ENCODE peak calls at places on chromosomes 3 and 15, in seven cellular contexts. R is neuronal stem cell, X is mesendoderm, N is IMR-90, C is H1, U is H9, W is trophoblast cell. Y is an unnamed sample.

GRCh38 chr3:146715176-146715575 is 110.0 kb upstream of the PLSCR5 start:
- DNase-seq in R (no peak), X (no peak), N (peak; percentile 1), C (no peak), U (no peak), W (no peak), Y (peak; percentile 29)

GRCh38 chr15:62063851-62064635 is 2.7 kb upstream of the C2CD4A start:
- DNase-seq in R (no peak), X (peak; percentile 19), N (no peak), C (no peak), U (no peak), W (peak; percentile 53), Y (no peak)

GRCh38 chr3:126911162-126912026 is 71.5 kb upstream of the PLXNA1 start:
- DNase-seq in R (no peak), X (peak; percentile 90), N (peak; percentile 90), C (peak; percentile 39), U (peak; percentile 50), W (peak; percentile 80), Y (peak; percentile 90)

GRCh38 chr3:98971183-98971681 is 69.7 kb upstream of the DCBLD2 start:
- DNase-seq in R (no peak), X (no peak), N (peak; percentile 95), C (no peak), U (no peak), W (no peak), Y (peak; percentile 79)

GRCh38 chr3:72848703-72849081 is 447 bp upstream of the SHQ1 start:
- DNase-seq in R (no peak), X (no peak), N (no peak), C (no peak), U (no peak), W (no peak), Y (no peak)

GRCh38 chr15:100114100-100114499 is 227.7 kb downstream of the ADAMTS17 start:
- DNase-seq in R (no peak), X (no peak), N (peak; percentile 92), C (no peak), U (no peak), W (no peak), Y (peak; percentile 89)

GRCh38 chr3:171088984-171089754 is 62.6 kb upstream of the SLC2A2 start:
- DNase-seq in R (no peak), X (peak; percentile 58), N (peak; percentile 95), C (no peak), U (no peak), W (no peak), Y (peak; percentile 66)

GRCh38 chr3:127639173-127640030 is 10.4 kb downstream of the PODXL2 start:
- DNase-seq in R (no peak), X (peak; percentile 52), N (peak; percentile 47), C (no peak), U (no peak), W (peak; percentile 81), Y (peak; percentile 29)

GRCh38 chr3:67093315-67093714 is 95.2 kb downstream of the KBTBD8 start:
- DNase-seq in R (no peak), X (no peak), N (peak; percentile 10), C (no peak), U (no peak), W (no peak), Y (no peak)

GRCh38 chr3:177597325-177598109 is 400.2 kb upstream of the TBL1XR1 start:
- DNase-seq in R (no peak), X (no peak), N (peak; percentile 75), C (no peak), U (no peak), W (no peak), Y (peak; percentile 63)

GRCh38 chr3:114151091-114151490 is 27.8 kb downstream of the DRD3 start:
- DNase-seq in R (no peak), X (peak; percentile 20), N (no peak), C (no peak), U (no peak), W (no peak), Y (no peak)

GRCh38 chr3:29005862-29006261 is 275.0 kb upstream of the RBMS3 start:
- DNase-seq in R (no peak), X (no peak), N (no peak), C (no peak), U (no peak), W (no peak), Y (no peak)

GRCh38 chr3:29004885-29005599 is 275.8 kb upstream of the RBMS3 start:
- DNase-seq in R (no peak), X (no peak), N (no peak), C (no peak), U (no peak), W (no peak), Y (no peak)
- H3K4ac ChIP-seq in R (no peak overlapping the region), X (no peak overlapping the region), N (no peak overlapping the region), C (no peak overlapping the region), U (no peak overlapping the region), W (no peak overlapping the region), Y (no peak overlapping the region)

GRCh38 chr15:31080618-31081017 is 20.9 kb downstream of the TRPM1 start:
- DNase-seq in R (peak; percentile 71), X (peak; percentile 89), N (no peak), C (peak; percentile 41), U (peak; percentile 91), W (peak; percentile 60), Y (peak; percentile 51)
- H3K4me2 ChIP-seq in R (peak overlapping the region; percentile 59), X (peak overlapping the region; percentile 66), N (peak overlapping the region; percentile 22), C (peak overlapping the region; percentile 73), U (peak overlapping the region; percentile 62), W (peak overlapping the region; percentile 53), Y (no peak overlapping the region)

GRCh38 chr3:58471025-58471887 is 20.6 kb upstream of the KCTD6 start:
- DNase-seq in R (no peak), X (peak; percentile 60), N (peak; percentile 83), C (no peak), U (no peak), W (no peak), Y (peak; percentile 75)

GRCh38 chr3:58473275-58473674 is 18.6 kb upstream of the KCTD6 start:
- DNase-seq in R (no peak), X (peak; percentile 57), N (no peak), C (no peak), U (no peak), W (no peak), Y (no peak)

GRCh38 chr3:58466899-58467563 is 24.9 kb upstream of the KCTD6 start:
- DNase-seq in R (no peak), X (peak; percentile 34), N (no peak), C (no peak), U (no peak), W (no peak), Y (no peak)

GRCh38 chr3:58470363-58471024 is 21.4 kb upstream of the KCTD6 start:
- DNase-seq in R (no peak), X (no peak), N (no peak), C (no peak), U (no peak), W (no peak), Y (no peak)

DNA sequence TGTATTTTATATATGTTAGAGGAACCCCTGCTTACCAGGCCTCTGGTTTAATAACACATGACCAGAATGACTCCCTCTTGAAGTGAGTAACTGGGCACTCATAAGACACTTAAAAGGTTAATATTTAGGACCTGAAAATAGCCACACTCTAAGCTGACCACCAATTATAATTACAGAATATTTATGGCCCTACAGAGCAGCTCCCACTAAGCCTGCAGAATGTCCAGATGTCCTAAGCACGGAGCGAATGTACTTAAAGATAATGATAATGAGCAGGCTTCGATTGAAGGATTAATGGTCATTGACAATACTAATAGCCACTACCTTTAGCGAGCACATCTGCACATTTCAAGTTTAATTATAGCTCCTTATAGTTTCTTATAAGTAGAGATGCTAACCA is 22.8 kb upstream of the KCTD6 start:
- DNase-seq in R (no peak), X (no peak), N (no peak), C (no peak), U (no peak), W (no peak), Y (peak; percentile 60)
- H3K79me1 ChIP-seq in R (no peaks in the 10 kb centered on the region), X (no peaks in the 10 kb centered on the region), N (no peaks in the 10 kb centered on the region), C (no peaks in the 10 kb centered on the region), U (no peaks in the 10 kb centered on the region), W (no peaks in the 10 kb centered on the region), Y (no peaks in the 10 kb centered on the region)

GRCh38 chr3:167958141-167958540 is 137.6 kb downstream of the GOLIM4 start:
- DNase-seq in R (no peak), X (no peak), N (no peak), C (no peak), U (no peak), W (no peak), Y (peak; percentile 51)

DNA sequence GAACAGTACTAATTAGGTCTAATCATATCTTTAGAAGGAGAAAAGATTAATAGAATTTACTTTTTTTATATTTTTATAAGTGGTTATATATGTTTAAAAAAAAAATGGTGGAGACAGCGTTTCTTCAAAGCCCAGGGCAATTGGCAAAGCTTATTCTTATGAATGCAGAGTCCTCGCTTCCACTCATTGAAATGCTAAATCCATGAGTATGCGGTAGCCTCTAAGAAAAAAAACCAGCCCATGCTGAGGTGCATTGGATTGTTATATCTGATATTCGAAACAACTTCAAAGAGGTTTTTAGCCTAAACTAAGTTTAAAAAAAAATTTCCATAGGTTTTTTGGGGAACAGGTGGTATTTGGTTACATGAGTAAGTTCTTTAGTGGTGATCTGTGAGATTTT is 142.8 kb downstream of the GOLIM4 start:
- DNase-seq in R (no peak), X (no peak), N (no peak), C (no peak), U (no peak), W (no peak), Y (no peak)
- H3K4ac ChIP-seq in R (no peak overlapping the region), X (no peak overlapping the region), N (no peak overlapping the region), C (no peak overlapping the region), U (no peak overlapping the region), W (no peak overlapping the region), Y (no peak overlapping the region)

GRCh38 chr3:10189557-10190374 is 25.0 kb downstream of the IRAK2 start:
- DNase-seq in R (no peak), X (no peak), N (peak; percentile 28), C (no peak), U (no peak), W (no peak), Y (no peak)

GRCh38 chr3:10187944-10188343 is 23.2 kb downstream of the IRAK2 start:
- DNase-seq in R (no peak), X (no peak), N (no peak), C (no peak), U (no peak), W (no peak), Y (no peak)

GRCh38 chr3:10187295-10187876 is 22.7 kb downstream of the IRAK2 start:
- DNase-seq in R (no peak), X (no peak), N (no peak), C (no peak), U (no peak), W (no peak), Y (no peak)

GRCh38 chr3:10185804-10186762 is 21.4 kb downstream of the IRAK2 start:
- DNase-seq in R (no peak), X (no peak), N (peak; percentile 16), C (no peak), U (no peak), W (no peak), Y (no peak)

DNA sequence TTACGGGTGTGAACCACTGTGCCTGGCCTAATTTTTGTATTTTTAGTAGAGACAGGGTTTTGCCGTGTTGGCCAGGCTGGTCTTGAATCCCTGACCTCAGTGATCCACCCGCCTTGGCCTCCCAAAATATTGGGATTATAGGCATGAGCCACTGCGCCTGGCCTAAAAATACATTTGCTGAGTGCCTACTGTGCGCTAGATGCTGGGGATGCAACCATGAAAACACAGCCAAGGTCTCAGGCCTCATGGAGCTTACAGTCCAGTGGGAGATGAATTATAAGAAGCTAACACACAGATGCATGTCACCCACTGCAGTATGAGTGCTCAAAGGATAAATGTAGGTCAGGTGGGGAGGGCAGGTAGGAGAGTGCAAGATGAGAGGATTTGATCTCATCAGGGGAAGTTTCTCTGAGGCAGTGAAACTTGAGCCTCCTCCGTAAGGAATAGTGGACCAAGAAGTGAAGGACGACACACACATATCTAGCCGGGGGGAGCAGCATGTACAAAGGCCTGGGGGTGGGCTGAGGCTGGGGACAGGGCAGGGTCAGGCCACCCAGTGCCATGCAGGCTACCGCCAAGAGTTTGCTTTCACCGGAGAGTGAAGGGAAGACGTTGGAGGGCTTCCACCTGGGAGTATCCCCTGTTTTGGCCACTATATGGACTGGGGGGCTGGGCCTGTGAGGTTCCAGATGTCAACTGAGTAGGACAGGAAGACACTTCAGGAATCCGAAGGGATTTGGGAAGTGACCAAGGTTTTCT is 24.3 kb downstream of the IRAK2 start:
- DNase-seq in R (no peak), X (no peak), N (no peak), C (no peak), U (no peak), W (no peak), Y (no peak)
- H3K4me2 ChIP-seq in R (no peak overlapping the region), X (no peak overlapping the region), N (no peak overlapping the region), C (no peak overlapping the region), U (no peak overlapping the region), W (no peak overlapping the region), Y (no peak overlapping the region)

Y was measured in mesenchymal stem cell.